ENCODE peak calls at places on chromosome 1, in ten cellular contexts. T is psoas muscle; J is NCI-H446; I is stimulated activated CD4-positive, alpha-beta T cell treated with anti-CD3 and anti-CD28 coated beads, Interleukin-4, amount 100 ng/mL, for 24 hours; F is activated CD8-positive, alpha-beta T cell treated with anti-CD3 and anti-CD28 coated beads for 36 hours; M is PC-9; S is activated CD4-positive, alpha-beta T cell treated with anti-CD3 and anti-CD28 coated beads for 4 hours; X is HFF-Myc; D is NCI-H2171 treated with DMSO at 0.1 percent for 48 hours; N is cerebellar cortex. L is an unnamed sample.
A peak's percentile ranks its signal among the peaks of the same experiment; 100 is the strongest.

GRCh38 chr1:167435484-167435883 is 82.8 kb downstream of the CD247 start:
- DNase-seq in J (no peak), M (no peak), I (no peak), D (no peak), X (no peak), N (no peak), F (no peak), S (no peak), T (no peak), L (no peak)

GRCh38 chr1:214952648-214953047 is 129.9 kb upstream of the KCNK2 start:
- DNase-seq in M (no peak), T (no peak), I (no peak), N (no peak), S (no peak), F (no peak), J (no peak), D (peak; percentile 42), X (no peak), L (no peak)

GRCh38 chr1:11071463-11072215 is 11.8 kb upstream of the SRM start:
- DNase-seq in X (no peak), S (no peak), M (no peak), J (no peak), D (peak; percentile 63), I (no peak), N (peak; percentile 23), T (no peak), F (no peak), L (no peak)

GRCh38 chr1:154750681-154751665 is 119.1 kb downstream of the KCNN3 start:
- DNase-seq in I (no peak), D (peak; percentile 48), T (no peak), N (no peak), X (no peak), F (no peak), J (peak; percentile 16), S (no peak), M (no peak), L (peak; percentile 28)

GRCh38 chr1:100267284-100267683 is 1.3 kb downstream of the RTCA start:
- DNase-seq in D (no peak), N (no peak), M (no peak), X (no peak), T (no peak), I (no peak), J (no peak), S (no peak), F (no peak), L (no peak)

GRCh38 chr1:33302325-33302724 is 18.6 kb downstream of the A3GALT2 start:
- DNase-seq in T (no peak), S (no peak), X (no peak), F (peak; percentile 74), N (no peak), I (peak; percentile 20), M (no peak), J (no peak), D (peak; percentile 29), L (no peak)

GRCh38 chr1:2534775-2535387 is 4.8 kb upstream of the HES5 start:
- DNase-seq in F (no peak), J (no peak), D (peak; percentile 92), S (no peak), I (no peak), T (no peak), N (no peak), X (no peak), M (peak; percentile 88), L (peak; percentile 86)

GRCh38 chr1:29503441-29503840 is 267.1 kb downstream of the PTPRU start:
- DNase-seq in N (no peak), X (no peak), I (no peak), S (no peak), M (no peak), T (no peak), J (no peak), F (no peak), D (peak; percentile 99), L (no peak)

GRCh38 chr1:195462646-195463045 is 1145.6 kb downstream of the KCNT2 start:
- DNase-seq in X (peak; percentile 9), I (no peak), M (no peak), D (no peak), N (no peak), J (no peak), T (no peak), F (no peak), S (no peak), L (peak; percentile 13)

GRCh38 chr1:101431956-101432510 is 195.2 kb downstream of the S1PR1 start:
- DNase-seq in J (peak; percentile 35), T (no peak), D (no peak), I (no peak), N (no peak), X (no peak), S (no peak), M (no peak), F (no peak), L (no peak)

GRCh38 chr1:165174485-165174884 is 182.0 kb downstream of the LMX1A start:
- DNase-seq in I (no peak), X (no peak), M (no peak), F (no peak), J (no peak), N (no peak), S (no peak), D (peak; percentile 62), T (no peak), L (no peak)

GRCh38 chr1:228900099-228900965 is 165.1 kb downstream of the RHOU start:
- DNase-seq in S (no peak), X (no peak), F (no peak), M (no peak), I (no peak), N (no peak), D (no peak), T (peak; percentile 46), J (no peak), L (no peak)

GRCh38 chr1:960371-961131 is at the start of gene KLHL17:
- DNase-seq in T (peak; percentile 86), S (peak; percentile 76), J (peak; percentile 76), F (peak; percentile 87), D (peak; percentile 64), M (peak; percentile 67), N (peak; percentile 60), X (no peak), I (peak; percentile 84), L (peak; percentile 72)

GRCh38 chr1:200154069-200154767 is 126.7 kb downstream of the NR5A2 start:
- DNase-seq in F (peak; percentile 81), J (no peak), N (no peak), S (peak; percentile 51), X (no peak), I (peak; percentile 66), D (no peak), M (no peak), T (no peak), L (no peak)

GRCh38 chr1:119773711-119774241 is 5.1 kb upstream of the HMGCS2 start:
- DNase-seq in J (no peak), F (no peak), X (no peak), N (no peak), T (no peak), I (no peak), S (no peak), D (no peak), M (no peak), L (peak; percentile 17)

GRCh38 chr1:232635778-232636356 is 5.9 kb upstream of the SIPA1L2 start:
- DNase-seq in M (no peak), J (peak; percentile 79), N (peak; percentile 60), T (no peak), S (no peak), X (peak; percentile 22), I (no peak), D (peak; percentile 80), F (no peak), L (peak; percentile 81)

GRCh38 chr1:160704250-160704649 is 7.4 kb downstream of the CD48 start:
- DNase-seq in T (no peak), X (no peak), I (no peak), N (no peak), S (no peak), J (no peak), D (no peak), F (no peak), M (no peak), L (peak; percentile 64)

GRCh38 chr1:27350673-27351540 is 9.1 kb downstream of the SYTL1 start:
- DNase-seq in S (no peak), X (no peak), T (peak; percentile 50), D (no peak), M (no peak), I (no peak), N (peak; percentile 85), J (no peak), F (no peak), L (no peak)

GRCh38 chr1:48808496-48808895 is 31.8 kb upstream of the BEND5 start:
- DNase-seq in X (no peak), N (no peak), I (no peak), D (no peak), F (no peak), S (no peak), T (no peak), M (no peak), J (no peak), L (no peak)

GRCh38 chr1:15994590-15995351 is 9.3 kb upstream of the SRARP start:
- DNase-seq in F (peak; percentile 70), T (peak; percentile 68), J (peak; percentile 60), I (peak; percentile 53), M (peak; percentile 55), S (peak; percentile 44), X (no peak), D (no peak), N (peak; percentile 31), L (peak; percentile 77)

GRCh38 chr1:243982451-243983018 is 68.5 kb upstream of the ZBTB18 start:
- DNase-seq in D (no peak), J (no peak), M (no peak), F (no peak), N (peak; percentile 8), S (no peak), I (no peak), T (no peak), X (no peak), L (no peak)

GRCh38 chr1:204087893-204088528 is 15.1 kb downstream of the SOX13 start:
- DNase-seq in T (peak; percentile 76), M (no peak), X (no peak), N (no peak), J (no peak), D (no peak), S (no peak), I (no peak), F (no peak), L (peak; percentile 35)